ENCODE peak calls at places on chromosomes 2 and 18, in four cellular contexts. One of them, this sample, is unnamed.

GRCh38 chr2:28506112-28506511 is 10.3 kb downstream of the PLB1 start:
- DNase-seq in RKO: no peak
- DNase-seq in PC-3: no peak
- DNase-seq in T-helper 2 cell treated with Interferon-gamma antibody and Interleukin-4, amounts not matched to agents 5 μg/mL and 100 μg/mL, for 36 hours: peak
- DNase-seq in this sample: no peak

GRCh38 chr2:220753486-220753885 is 818.6 kb downstream of the EPHA4 start:
- DNase-seq in PC-3: no peak
- DNase-seq in RKO: no peak
- DNase-seq in T-helper 2 cell treated with Interferon-gamma antibody and Interleukin-4, amounts not matched to agents 5 μg/mL and 100 μg/mL, for 36 hours: no peak
- DNase-seq in this sample: no peak

GRCh38 chr2:88658890-88659881 is 31.9 kb upstream of the EIF2AK3 start:
- DNase-seq in PC-3: peak
- DNase-seq in T-helper 2 cell treated with Interferon-gamma antibody and Interleukin-4, amounts not matched to agents 5 μg/mL and 100 μg/mL, for 36 hours: no peak
- DNase-seq in RKO: no peak
- DNase-seq in this sample: no peak

GRCh38 chr2:223319601-223320000 is 267.6 kb downstream of the KCNE4 start:
- DNase-seq in PC-3: no peak
- DNase-seq in RKO: no peak
- DNase-seq in T-helper 2 cell treated with Interferon-gamma antibody and Interleukin-4, amounts not matched to agents 5 μg/mL and 100 μg/mL, for 36 hours: no peak
- DNase-seq in this sample: no peak

GRCh38 chr18:35267161-35267651 is 22.8 kb downstream of the ZSCAN30 start:
- DNase-seq in T-helper 2 cell treated with Interferon-gamma antibody and Interleukin-4, amounts not matched to agents 5 μg/mL and 100 μg/mL, for 36 hours: no peak
- DNase-seq in RKO: no peak
- DNase-seq in PC-3: no peak
- DNase-seq in this sample: no peak

GRCh38 chr2:39608690-39609457 is 56.8 kb upstream of the TMEM178A start:
- DNase-seq in PC-3: no peak
- DNase-seq in RKO: no peak
- DNase-seq in T-helper 2 cell treated with Interferon-gamma antibody and Interleukin-4, amounts not matched to agents 5 μg/mL and 100 μg/mL, for 36 hours: no peak
- DNase-seq in this sample: no peak

GRCh38 chr2:211879323-211879722 is 659.3 kb downstream of the ERBB4 start:
- DNase-seq in T-helper 2 cell treated with Interferon-gamma antibody and Interleukin-4, amounts not matched to agents 5 μg/mL and 100 μg/mL, for 36 hours: no peak
- DNase-seq in RKO: peak
- DNase-seq in PC-3: peak
- DNase-seq in this sample: no peak

GRCh38 chr2:43136011-43136799 is 90.2 kb downstream of the ZFP36L2 start:
- DNase-seq in PC-3: no peak
- DNase-seq in T-helper 2 cell treated with Interferon-gamma antibody and Interleukin-4, amounts not matched to agents 5 μg/mL and 100 μg/mL, for 36 hours: no peak
- DNase-seq in RKO: no peak
- DNase-seq in this sample: no peak

GRCh38 chr18:34370704-34371405 is 146.1 kb upstream of the NOL4 start:
- DNase-seq in RKO: no peak
- DNase-seq in T-helper 2 cell treated with Interferon-gamma antibody and Interleukin-4, amounts not matched to agents 5 μg/mL and 100 μg/mL, for 36 hours: no peak
- DNase-seq in PC-3: peak
- DNase-seq in this sample: no peak

GRCh38 chr2:86000131-86000937 is 105.4 kb downstream of the POLR1A start:
- DNase-seq in T-helper 2 cell treated with Interferon-gamma antibody and Interleukin-4, amounts not matched to agents 5 μg/mL and 100 μg/mL, for 36 hours: no peak
- DNase-seq in PC-3: no peak
- DNase-seq in RKO: no peak
- DNase-seq in this sample: no peak

GRCh38 chr2:150480971-150481830 is 6.3 kb downstream of the RND3 start:
- DNase-seq in PC-3: peak
- DNase-seq in T-helper 2 cell treated with Interferon-gamma antibody and Interleukin-4, amounts not matched to agents 5 μg/mL and 100 μg/mL, for 36 hours: no peak
- DNase-seq in RKO: no peak
- DNase-seq in this sample: no peak

GRCh38 chr18:59156316-59156715 is 16.6 kb downstream of the SEC11C start:
- DNase-seq in T-helper 2 cell treated with Interferon-gamma antibody and Interleukin-4, amounts not matched to agents 5 μg/mL and 100 μg/mL, for 36 hours: no peak
- DNase-seq in PC-3: no peak
- DNase-seq in RKO: no peak
- DNase-seq in this sample: no peak

GRCh38 chr2:95314964-95315611 is 17.9 kb downstream of the KCNIP3 start:
- DNase-seq in T-helper 2 cell treated with Interferon-gamma antibody and Interleukin-4, amounts not matched to agents 5 μg/mL and 100 μg/mL, for 36 hours: no peak
- DNase-seq in RKO: peak
- DNase-seq in PC-3: peak
- DNase-seq in this sample: no peak

GRCh38 chr2:236160366-236161081 is 7.7 kb downstream of the GBX2 start:
- DNase-seq in PC-3: no peak
- DNase-seq in RKO: no peak
- DNase-seq in T-helper 2 cell treated with Interferon-gamma antibody and Interleukin-4, amounts not matched to agents 5 μg/mL and 100 μg/mL, for 36 hours: no peak
- DNase-seq in this sample: no peak

GRCh38 chr2:239298126-239298804 is 102.6 kb downstream of the HDAC4 start:
- DNase-seq in RKO: no peak
- DNase-seq in PC-3: peak
- DNase-seq in T-helper 2 cell treated with Interferon-gamma antibody and Interleukin-4, amounts not matched to agents 5 μg/mL and 100 μg/mL, for 36 hours: peak
- DNase-seq in this sample: no peak

GRCh38 chr2:157283468-157283867 is 26.0 kb downstream of the GALNT5 start:
- DNase-seq in RKO: no peak
- DNase-seq in PC-3: no peak
- DNase-seq in T-helper 2 cell treated with Interferon-gamma antibody and Interleukin-4, amounts not matched to agents 5 μg/mL and 100 μg/mL, for 36 hours: no peak
- DNase-seq in this sample: no peak

GRCh38 chr2:17495590-17495989 is 22.6 kb downstream of the RAD51AP2 start:
- DNase-seq in RKO: no peak
- DNase-seq in PC-3: no peak
- DNase-seq in T-helper 2 cell treated with Interferon-gamma antibody and Interleukin-4, amounts not matched to agents 5 μg/mL and 100 μg/mL, for 36 hours: no peak
- DNase-seq in this sample: no peak

GRCh38 chr18:60018801-60019462 is 119.1 kb downstream of the PMAIP1 start:
- DNase-seq in T-helper 2 cell treated with Interferon-gamma antibody and Interleukin-4, amounts not matched to agents 5 μg/mL and 100 μg/mL, for 36 hours: no peak
- DNase-seq in RKO: no peak
- DNase-seq in PC-3: peak
- DNase-seq in this sample: no peak

GRCh38 chr2:212157011-212157410 is 381.6 kb downstream of the ERBB4 start:
- DNase-seq in PC-3: no peak
- DNase-seq in T-helper 2 cell treated with Interferon-gamma antibody and Interleukin-4, amounts not matched to agents 5 μg/mL and 100 μg/mL, for 36 hours: no peak
- DNase-seq in RKO: peak
- DNase-seq in this sample: peak

GRCh38 chr2:23069156-23069555 is 315.8 kb upstream of the KLHL29 start:
- DNase-seq in PC-3: no peak
- DNase-seq in T-helper 2 cell treated with Interferon-gamma antibody and Interleukin-4, amounts not matched to agents 5 μg/mL and 100 μg/mL, for 36 hours: no peak
- DNase-seq in RKO: no peak
- DNase-seq in this sample: no peak

GRCh38 chr18:35267809-35268208 is 22.2 kb downstream of the ZSCAN30 start:
- DNase-seq in RKO: no peak
- DNase-seq in T-helper 2 cell treated with Interferon-gamma antibody and Interleukin-4, amounts not matched to agents 5 μg/mL and 100 μg/mL, for 36 hours: no peak
- DNase-seq in PC-3: no peak
- DNase-seq in this sample: no peak

GRCh38 chr2:28566441-28567075 is 70.7 kb downstream of the PLB1 start:
- DNase-seq in RKO: peak
- DNase-seq in PC-3: peak
- DNase-seq in T-helper 2 cell treated with Interferon-gamma antibody and Interleukin-4, amounts not matched to agents 5 μg/mL and 100 μg/mL, for 36 hours: peak
- DNase-seq in this sample: no peak

GRCh38 chr2:235070063-235070706 is 118.4 kb downstream of the SH3BP4 start:
- DNase-seq in RKO: no peak
- DNase-seq in T-helper 2 cell treated with Interferon-gamma antibody and Interleukin-4, amounts not matched to agents 5 μg/mL and 100 μg/mL, for 36 hours: no peak
- DNase-seq in PC-3: no peak
- DNase-seq in this sample: peak

GRCh38 chr2:238255146-238255545 is 15.3 kb upstream of the HES6 start:
- DNase-seq in T-helper 2 cell treated with Interferon-gamma antibody and Interleukin-4, amounts not matched to agents 5 μg/mL and 100 μg/mL, for 36 hours: no peak
- DNase-seq in RKO: no peak
- DNase-seq in PC-3: no peak
- DNase-seq in this sample: no peak

GRCh38 chr18:62828091-62828640 is 112.8 kb downstream of the PHLPP1 start:
- DNase-seq in RKO: no peak
- DNase-seq in T-helper 2 cell treated with Interferon-gamma antibody and Interleukin-4, amounts not matched to agents 5 μg/mL and 100 μg/mL, for 36 hours: no peak
- DNase-seq in PC-3: no peak
- DNase-seq in this sample: no peak

GRCh38 chr2:11811036-11811654 is 64.7 kb downstream of the LPIN1 start:
- DNase-seq in RKO: no peak
- DNase-seq in PC-3: no peak
- DNase-seq in T-helper 2 cell treated with Interferon-gamma antibody and Interleukin-4, amounts not matched to agents 5 μg/mL and 100 μg/mL, for 36 hours: no peak
- DNase-seq in this sample: no peak

GRCh38 chr2:239716536-239717318 is 308.4 kb downstream of the NDUFA10 start:
- DNase-seq in RKO: no peak
- DNase-seq in T-helper 2 cell treated with Interferon-gamma antibody and Interleukin-4, amounts not matched to agents 5 μg/mL and 100 μg/mL, for 36 hours: no peak
- DNase-seq in PC-3: no peak
- DNase-seq in this sample: no peak

GRCh38 chr2:200649724-200650123 is 63.9 kb downstream of the AOX1 start:
- DNase-seq in RKO: no peak
- DNase-seq in T-helper 2 cell treated with Interferon-gamma antibody and Interleukin-4, amounts not matched to agents 5 μg/mL and 100 μg/mL, for 36 hours: no peak
- DNase-seq in PC-3: no peak
- DNase-seq in this sample: no peak

GRCh38 chr2:173199303-173199702 is 123.7 kb downstream of the MAP3K20 start:
- DNase-seq in RKO: no peak
- DNase-seq in T-helper 2 cell treated with Interferon-gamma antibody and Interleukin-4, amounts not matched to agents 5 μg/mL and 100 μg/mL, for 36 hours: no peak
- DNase-seq in PC-3: no peak
- DNase-seq in this sample: no peak

GRCh38 chr2:48541696-48542389 is 11.9 kb downstream of the STON1 start:
- DNase-seq in PC-3: no peak
- DNase-seq in T-helper 2 cell treated with Interferon-gamma antibody and Interleukin-4, amounts not matched to agents 5 μg/mL and 100 μg/mL, for 36 hours: no peak
- DNase-seq in RKO: no peak
- DNase-seq in this sample: no peak

GRCh38 chr2:98346259-98347236 is at the start of gene CNGA3:
- DNase-seq in PC-3: no peak
- DNase-seq in T-helper 2 cell treated with Interferon-gamma antibody and Interleukin-4, amounts not matched to agents 5 μg/mL and 100 μg/mL, for 36 hours: peak
- DNase-seq in RKO: no peak
- DNase-seq in this sample: no peak

GRCh38 chr18:8821531-8821930 is 116.2 kb downstream of the MTCL1 start:
- DNase-seq in T-helper 2 cell treated with Interferon-gamma antibody and Interleukin-4, amounts not matched to agents 5 μg/mL and 100 μg/mL, for 36 hours: no peak
- DNase-seq in PC-3: no peak
- DNase-seq in RKO: no peak
- DNase-seq in this sample: no peak

GRCh38 chr2:96108578-96109561 is 7.5 kb downstream of the ADRA2B start:
- DNase-seq in T-helper 2 cell treated with Interferon-gamma antibody and Interleukin-4, amounts not matched to agents 5 μg/mL and 100 μg/mL, for 36 hours: no peak
- DNase-seq in RKO: no peak
- DNase-seq in PC-3: no peak
- DNase-seq in this sample: no peak

GRCh38 chr2:236309669-236310029 is 45.4 kb upstream of the ASB18 start:
- DNase-seq in T-helper 2 cell treated with Interferon-gamma antibody and Interleukin-4, amounts not matched to agents 5 μg/mL and 100 μg/mL, for 36 hours: no peak
- DNase-seq in RKO: peak
- DNase-seq in PC-3: no peak
- DNase-seq in this sample: no peak

GRCh38 chr2:239324456-239324855 is 76.4 kb downstream of the HDAC4 start:
- DNase-seq in PC-3: no peak
- DNase-seq in RKO: no peak
- DNase-seq in T-helper 2 cell treated with Interferon-gamma antibody and Interleukin-4, amounts not matched to agents 5 μg/mL and 100 μg/mL, for 36 hours: no peak
- DNase-seq in this sample: no peak